ENCODE peak calls at places on chromosomes 7 and 10, in five cellular contexts. One of them, this sample, is unnamed.
A peak's percentile ranks its signal among the peaks of the same experiment; 100 is the strongest.

GRCh38 chr10:75408911-75409885 is 7.6 kb upstream of the ZNF503 start:
- DNase-seq in uterus: peak; percentile 82
- DNase-seq in psoas muscle: peak; percentile 78
- DNase-seq in lower lobe of right lung: peak; percentile 87
- DNase-seq in Panc1: no peak
- DNase-seq in this sample: peak; percentile 88

GRCh38 chr10:115903845-115904244 is 369.2 kb downstream of the GFRA1 start:
- DNase-seq in uterus: no peak
- DNase-seq in psoas muscle: no peak
- DNase-seq in lower lobe of right lung: no peak
- DNase-seq in Panc1: no peak
- DNase-seq in this sample: no peak

GRCh38 chr7:29091121-29091601 is 55.2 kb downstream of the CPVL start:
- DNase-seq in uterus: peak; percentile 52
- DNase-seq in psoas muscle: peak; percentile 21
- DNase-seq in lower lobe of right lung: no peak
- DNase-seq in Panc1: no peak
- DNase-seq in this sample: no peak

GRCh38 chr10:121324678-121325213 is 273.5 kb downstream of the FGFR2 start:
- DNase-seq in uterus: no peak
- DNase-seq in psoas muscle: no peak
- DNase-seq in lower lobe of right lung: no peak
- DNase-seq in Panc1: no peak
- DNase-seq in this sample: peak; percentile 45

GRCh38 chr10:29451946-29452345 is 163.1 kb downstream of the LYZL1 start:
- DNase-seq in uterus: no peak
- DNase-seq in psoas muscle: no peak
- DNase-seq in lower lobe of right lung: no peak
- DNase-seq in Panc1: no peak
- DNase-seq in this sample: no peak

GRCh38 chr7:41705109-41705871 is 2.4 kb upstream of the INHBA start:
- DNase-seq in uterus: peak; percentile 84
- DNase-seq in psoas muscle: peak; percentile 76
- DNase-seq in lower lobe of right lung: peak; percentile 94
- DNase-seq in Panc1: no peak
- DNase-seq in this sample: peak; percentile 91

GRCh38 chr7:93910076-93910994 is 4.0 kb downstream of the GNGT1 start:
- DNase-seq in uterus: peak; percentile 67
- DNase-seq in psoas muscle: no peak
- DNase-seq in lower lobe of right lung: no peak
- DNase-seq in Panc1: no peak
- DNase-seq in this sample: no peak

GRCh38 chr7:13508586-13508985 is 480.9 kb downstream of the ETV1 start:
- DNase-seq in uterus: no peak
- DNase-seq in psoas muscle: no peak
- DNase-seq in lower lobe of right lung: no peak
- DNase-seq in Panc1: no peak
- DNase-seq in this sample: no peak

GRCh38 chr7:105652359-105652993 is 71.2 kb upstream of the EFCAB10 start:
- DNase-seq in uterus: peak; percentile 82
- DNase-seq in psoas muscle: peak; percentile 77
- DNase-seq in lower lobe of right lung: peak; percentile 79
- DNase-seq in Panc1: no peak
- DNase-seq in this sample: peak; percentile 81

GRCh38 chr7:1248077-1248458 is 15.4 kb downstream of the UNCX start:
- DNase-seq in uterus: no peak
- DNase-seq in psoas muscle: peak; percentile 10
- DNase-seq in lower lobe of right lung: no peak
- DNase-seq in Panc1: no peak
- DNase-seq in this sample: no peak
- H3K27me3 ChIP-seq in uterus: peaks cover 15% of the 10 kb centered on the region
- H3K27me3 ChIP-seq in psoas muscle: no peaks in the 10 kb centered on the region
- H3K27me3 ChIP-seq in lower lobe of right lung: peaks cover 100% of the 10 kb centered on the region
- H3K27me3 ChIP-seq in Panc1: no peaks in the 10 kb centered on the region
- H3K27me3 ChIP-seq in this sample: peaks cover 3% of the 10 kb centered on the region

GRCh38 chr10:15868006-15868405 is 7.7 kb upstream of the MINDY3 start:
- DNase-seq in uterus: no peak
- DNase-seq in psoas muscle: no peak
- DNase-seq in lower lobe of right lung: no peak
- DNase-seq in Panc1: no peak
- DNase-seq in this sample: no peak
- H3K27me3 ChIP-seq in uterus: no peaks in the 10 kb centered on the region
- H3K27me3 ChIP-seq in psoas muscle: peaks cover 2% of the 10 kb centered on the region
- H3K27me3 ChIP-seq in lower lobe of right lung: peaks cover 16% of the 10 kb centered on the region
- H3K27me3 ChIP-seq in Panc1: peaks cover 15% of the 10 kb centered on the region
- H3K27me3 ChIP-seq in this sample: no peaks in the 10 kb centered on the region

GRCh38 chr7:386385-386784 is 96.4 kb downstream of the FOXL3 start:
- DNase-seq in uterus: peak; percentile 3
- DNase-seq in psoas muscle: no peak
- DNase-seq in lower lobe of right lung: no peak
- DNase-seq in Panc1: no peak
- DNase-seq in this sample: no peak

GRCh38 chr7:388461-388960 is 98.5 kb downstream of the FOXL3 start:
- DNase-seq in uterus: peak; percentile 11
- DNase-seq in psoas muscle: no peak
- DNase-seq in lower lobe of right lung: peak; percentile 87
- DNase-seq in Panc1: no peak
- DNase-seq in this sample: no peak

GRCh38 chr7:387132-388022 is 97.4 kb downstream of the FOXL3 start:
- DNase-seq in uterus: peak; percentile 2
- DNase-seq in psoas muscle: no peak
- DNase-seq in lower lobe of right lung: peak; percentile 36
- DNase-seq in Panc1: no peak
- DNase-seq in this sample: no peak

GRCh38 chr7:388961-389701 is 99.2 kb downstream of the FOXL3 start:
- DNase-seq in uterus: peak; percentile 5
- DNase-seq in psoas muscle: no peak
- DNase-seq in lower lobe of right lung: peak; percentile 34
- DNase-seq in Panc1: no peak
- DNase-seq in this sample: no peak

GRCh38 chr7:388023-388355 is 98.0 kb downstream of the FOXL3 start:
- DNase-seq in uterus: peak; percentile 4
- DNase-seq in psoas muscle: no peak
- DNase-seq in lower lobe of right lung: peak; percentile 26
- DNase-seq in Panc1: no peak
- DNase-seq in this sample: no peak
- H3K27me3 ChIP-seq in uterus: no peaks in the 10 kb centered on the region
- H3K27me3 ChIP-seq in psoas muscle: no peaks in the 10 kb centered on the region
- H3K27me3 ChIP-seq in lower lobe of right lung: no peaks in the 10 kb centered on the region
- H3K27me3 ChIP-seq in Panc1: peaks cover 5% of the 10 kb centered on the region
- H3K27me3 ChIP-seq in this sample: no peaks in the 10 kb centered on the region

GRCh38 chr7:1318661-1319060 is 86.0 kb downstream of the UNCX start:
- DNase-seq in uterus: no peak
- DNase-seq in psoas muscle: no peak
- DNase-seq in lower lobe of right lung: peak; percentile 45
- DNase-seq in Panc1: no peak
- DNase-seq in this sample: no peak
- H3K27me3 ChIP-seq in uterus: no peaks in the 10 kb centered on the region
- H3K27me3 ChIP-seq in psoas muscle: no peaks in the 10 kb centered on the region
- H3K27me3 ChIP-seq in lower lobe of right lung: peaks cover 42% of the 10 kb centered on the region
- H3K27me3 ChIP-seq in Panc1: no peaks in the 10 kb centered on the region
- H3K27me3 ChIP-seq in this sample: no peaks in the 10 kb centered on the region

GRCh38 chr7:155371331-155371883 is 73.7 kb downstream of the INSIG1 start:
- DNase-seq in uterus: no peak
- DNase-seq in psoas muscle: no peak
- DNase-seq in lower lobe of right lung: peak; percentile 32
- DNase-seq in Panc1: no peak
- DNase-seq in this sample: no peak
- H3K27me3 ChIP-seq in uterus: peaks cover 28% of the 10 kb centered on the region
- H3K27me3 ChIP-seq in psoas muscle: no peaks in the 10 kb centered on the region
- H3K27me3 ChIP-seq in lower lobe of right lung: peaks cover 75% of the 10 kb centered on the region
- H3K27me3 ChIP-seq in Panc1: peaks cover 23% of the 10 kb centered on the region
- H3K27me3 ChIP-seq in this sample: peaks cover 2% of the 10 kb centered on the region

GRCh38 chr10:15476337-15476736 is 105.2 kb upstream of the FAM171A1 start:
- DNase-seq in uterus: no peak
- DNase-seq in psoas muscle: no peak
- DNase-seq in lower lobe of right lung: no peak
- DNase-seq in Panc1: no peak
- DNase-seq in this sample: no peak

GRCh38 chr10:15472431-15473400 is 101.6 kb upstream of the FAM171A1 start:
- DNase-seq in uterus: peak; percentile 24
- DNase-seq in psoas muscle: no peak
- DNase-seq in lower lobe of right lung: no peak
- DNase-seq in Panc1: no peak
- DNase-seq in this sample: no peak

GRCh38 chr10:15472008-15472407 is 100.9 kb upstream of the FAM171A1 start:
- DNase-seq in uterus: no peak
- DNase-seq in psoas muscle: no peak
- DNase-seq in lower lobe of right lung: no peak
- DNase-seq in Panc1: no peak
- DNase-seq in this sample: no peak

GRCh38 chr10:15474671-15475070 is 103.6 kb upstream of the FAM171A1 start:
- DNase-seq in uterus: no peak
- DNase-seq in psoas muscle: no peak
- DNase-seq in lower lobe of right lung: no peak
- DNase-seq in Panc1: no peak
- DNase-seq in this sample: no peak

DNA sequence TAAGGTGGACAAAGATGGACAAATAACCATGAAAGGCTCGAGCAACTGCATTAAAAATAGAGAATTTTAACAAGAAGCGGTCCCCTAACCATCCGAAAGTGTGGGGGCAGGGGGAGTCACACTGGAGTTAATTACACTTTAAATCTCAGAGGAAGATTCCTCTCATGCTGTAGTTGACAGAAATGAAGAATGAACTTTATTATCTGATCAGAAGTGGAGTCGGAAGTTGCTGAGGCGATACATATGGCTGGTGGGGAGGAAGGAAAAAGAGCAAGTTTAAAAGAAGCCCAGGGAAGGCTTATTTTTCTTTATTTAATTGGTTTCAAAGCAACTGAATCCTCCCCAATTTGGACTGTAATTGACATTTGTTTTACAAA is 102.3 kb upstream of the FAM171A1 start:
- DNase-seq in uterus: no peak
- DNase-seq in psoas muscle: no peak
- DNase-seq in lower lobe of right lung: no peak
- DNase-seq in Panc1: no peak
- DNase-seq in this sample: no peak
- H3K27me3 ChIP-seq in uterus: no peaks in the 10 kb centered on the region
- H3K27me3 ChIP-seq in psoas muscle: no peaks in the 10 kb centered on the region
- H3K27me3 ChIP-seq in lower lobe of right lung: no peaks in the 10 kb centered on the region
- H3K27me3 ChIP-seq in Panc1: peaks cover 4% of the 10 kb centered on the region
- H3K27me3 ChIP-seq in this sample: no peaks in the 10 kb centered on the region

GRCh38 chr10:43000021-43000411 is 76.9 kb upstream of the RET start:
- DNase-seq in uterus: no peak
- DNase-seq in psoas muscle: no peak
- DNase-seq in lower lobe of right lung: peak; percentile 28
- DNase-seq in Panc1: no peak
- DNase-seq in this sample: peak; percentile 1
- H3K27me3 ChIP-seq in uterus: no peaks in the 10 kb centered on the region
- H3K27me3 ChIP-seq in psoas muscle: no peaks in the 10 kb centered on the region
- H3K27me3 ChIP-seq in lower lobe of right lung: no peaks in the 10 kb centered on the region
- H3K27me3 ChIP-seq in Panc1: no peaks in the 10 kb centered on the region
- H3K27me3 ChIP-seq in this sample: peaks cover 1% of the 10 kb centered on the region

GRCh38 chr10:101046332-101047238 is 15.2 kb upstream of the KAZALD1 start:
- DNase-seq in uterus: no peak
- DNase-seq in psoas muscle: no peak
- DNase-seq in lower lobe of right lung: peak; percentile 32
- DNase-seq in Panc1: no peak
- DNase-seq in this sample: no peak

GRCh38 chr10:101047961-101048892 is 13.6 kb upstream of the KAZALD1 start:
- DNase-seq in uterus: no peak
- DNase-seq in psoas muscle: no peak
- DNase-seq in lower lobe of right lung: peak; percentile 40
- DNase-seq in Panc1: no peak
- DNase-seq in this sample: no peak

GRCh38 chr10:101044117-101044516 is 13.1 kb downstream of the SFXN3 start:
- DNase-seq in uterus: no peak
- DNase-seq in psoas muscle: no peak
- DNase-seq in lower lobe of right lung: peak; percentile 3
- DNase-seq in Panc1: no peak
- DNase-seq in this sample: no peak

GRCh38 chr10:101050206-101051069 is 11.4 kb upstream of the KAZALD1 start:
- DNase-seq in uterus: no peak
- DNase-seq in psoas muscle: peak; percentile 72
- DNase-seq in lower lobe of right lung: peak; percentile 79
- DNase-seq in Panc1: no peak
- DNase-seq in this sample: no peak

GRCh38 chr10:101047268-101047667 is 14.5 kb upstream of the KAZALD1 start:
- DNase-seq in uterus: no peak
- DNase-seq in psoas muscle: no peak
- DNase-seq in lower lobe of right lung: peak; percentile 31
- DNase-seq in Panc1: no peak
- DNase-seq in this sample: no peak
- H3K27me3 ChIP-seq in uterus: peaks cover 18% of the 10 kb centered on the region
- H3K27me3 ChIP-seq in psoas muscle: no peaks in the 10 kb centered on the region
- H3K27me3 ChIP-seq in lower lobe of right lung: peaks cover 58% of the 10 kb centered on the region
- H3K27me3 ChIP-seq in Panc1: no peaks in the 10 kb centered on the region
- H3K27me3 ChIP-seq in this sample: no peaks in the 10 kb centered on the region